ENCODE peak calls at places on chromosome 11, in ten cellular contexts. W, L, M, I, Y, R, P, G, C and U are unnamed samples.
A peak's percentile ranks its signal among the peaks of the same experiment; 100 is the strongest.

GRCh38 chr11:47143322-47143721 is 33.4 kb downstream of the ARFGAP2 start:
- DNase-seq in W (no peak), L (peak; percentile 97), M (peak; percentile 50), I (no peak), Y (no peak), R (no peak), P (no peak), G (peak; percentile 69), C (peak; percentile 43), U (peak; percentile 81)

GRCh38 chr11:13668957-13669521 is 571 bp downstream of the FAR1 start:
- DNase-seq in W (peak; percentile 65), L (peak; percentile 7), M (peak; percentile 37), I (peak; percentile 45), Y (no peak), R (peak; percentile 41), P (peak; percentile 63), G (peak; percentile 44), C (peak; percentile 14), U (peak; percentile 74)

GRCh38 chr11:120554771-120555432 is 43.4 kb downstream of the GRIK4 start:
- DNase-seq in W (no peak), L (peak; percentile 73), M (no peak), I (no peak), Y (no peak), R (no peak), P (no peak), G (no peak), C (no peak), U (no peak)

GRCh38 chr11:74050465-74050864 is 41.6 kb upstream of the UCP3 start:
- DNase-seq in W (no peak), L (peak; percentile 66), M (no peak), I (no peak), Y (no peak), R (no peak), P (no peak), G (no peak), C (no peak), U (no peak)

GRCh38 chr11:116454020-116454645 is 318.7 kb downstream of the BUD13 start:
- DNase-seq in W (peak; percentile 60), L (peak; percentile 27), M (peak; percentile 40), I (peak; percentile 22), Y (peak; percentile 52), R (peak; percentile 49), P (no peak), G (peak; percentile 44), C (peak; percentile 36), U (peak; percentile 75)

GRCh38 chr11:112837162-112837826 is 123.9 kb upstream of the NCAM1 start:
- DNase-seq in W (no peak), L (no peak), M (no peak), I (peak; percentile 7), Y (no peak), R (peak; percentile 59), P (peak; percentile 58), G (peak; percentile 56), C (no peak), U (no peak)

GRCh38 chr11:100753562-100753961 is 66.5 kb downstream of the ARHGAP42 start:
- DNase-seq in W (no peak), L (no peak), M (no peak), I (no peak), Y (no peak), R (no peak), P (no peak), G (no peak), C (no peak), U (no peak)

GRCh38 chr11:92897487-92897886 is 72.0 kb upstream of the MTNR1B start:
- DNase-seq in W (no peak), L (no peak), M (no peak), I (no peak), Y (no peak), R (no peak), P (no peak), G (no peak), C (no peak), U (no peak)

GRCh38 chr11:76782526-76783293 is 446 bp upstream of the TSKU start:
- DNase-seq in W (peak; percentile 92), L (peak; percentile 98), M (peak; percentile 83), I (peak; percentile 95), Y (peak; percentile 93), R (peak; percentile 82), P (peak; percentile 96), G (peak; percentile 93), C (peak; percentile 88), U (peak; percentile 95)

GRCh38 chr11:123203934-123204333 is 8.9 kb upstream of the CLMP start:
- DNase-seq in W (no peak), L (peak; percentile 54), M (no peak), I (no peak), Y (no peak), R (no peak), P (no peak), G (no peak), C (no peak), U (no peak)

GRCh38 chr11:101126551-101127347 is 2.9 kb downstream of the PGR start:
- DNase-seq in W (no peak), L (no peak), M (no peak), I (no peak), Y (peak; percentile 44), R (no peak), P (no peak), G (peak; percentile 74), C (peak; percentile 43), U (no peak)

GRCh38 chr11:87767615-87768014 is 407.6 kb downstream of the RAB38 start:
- DNase-seq in W (no peak), L (no peak), M (no peak), I (no peak), Y (no peak), R (no peak), P (no peak), G (no peak), C (no peak), U (no peak)

GRCh38 chr11:134119094-134119493 is 50.2 kb downstream of the JAM3 start:
- DNase-seq in W (no peak), L (peak; percentile 86), M (no peak), I (no peak), Y (no peak), R (no peak), P (no peak), G (no peak), C (no peak), U (no peak)

DNA sequence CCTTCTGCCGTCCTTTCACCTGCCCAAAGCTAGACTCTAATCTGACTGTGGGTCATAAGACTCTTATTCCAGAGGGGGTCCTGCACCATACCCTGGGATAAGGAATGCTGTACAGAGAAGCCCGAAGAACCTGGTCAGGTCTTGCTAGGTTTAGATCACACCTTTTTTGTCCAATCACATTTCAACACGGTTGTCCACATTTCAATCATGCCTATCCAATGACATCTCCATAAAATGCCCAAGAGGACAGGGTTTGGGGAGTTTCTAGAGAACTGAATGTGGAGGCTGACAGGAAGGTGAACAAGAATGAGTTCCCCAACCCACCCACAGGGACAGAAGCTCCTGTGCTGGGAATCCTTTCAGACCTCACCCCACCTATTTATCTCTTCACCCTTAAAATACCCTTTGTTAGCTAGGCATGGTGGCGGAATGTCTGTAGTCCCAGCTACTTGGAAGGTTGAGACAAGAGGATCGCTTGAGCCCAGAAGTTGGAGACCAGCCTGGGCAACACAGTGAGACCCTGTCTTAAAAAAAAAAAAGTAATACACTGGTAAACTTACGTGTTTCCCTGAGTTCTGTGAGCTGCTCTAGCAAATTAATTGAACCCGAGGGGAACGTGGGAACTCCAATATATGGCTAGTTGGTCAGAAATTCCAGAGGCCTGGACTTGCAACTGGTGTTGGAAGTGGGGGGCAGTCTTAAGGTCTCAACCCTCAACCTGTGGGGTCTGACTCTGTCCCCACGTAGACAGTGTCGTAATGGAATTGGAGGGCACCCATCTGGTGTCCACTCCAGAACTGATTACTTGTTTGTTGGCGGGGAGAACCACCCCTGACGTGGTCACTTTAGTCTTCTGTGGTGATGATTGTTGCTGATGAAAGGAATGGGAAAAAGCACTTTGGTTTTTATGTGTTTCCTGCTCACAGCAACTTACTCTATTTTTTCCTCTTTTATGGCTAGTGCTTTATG is 17.8 kb downstream of the TCIRG1 start:
- DNase-seq in W (no peak), L (no peak), M (no peak), I (no peak), Y (no peak), R (no peak), P (no peak), G (no peak), C (no peak), U (no peak)
- H3K4me1 ChIP-seq in W (no peaks in the 10 kb centered on the region), L (no peaks in the 10 kb centered on the region), M (no peaks in the 10 kb centered on the region), I (no peaks in the 10 kb centered on the region), Y (no peaks in the 10 kb centered on the region), R (no peaks in the 10 kb centered on the region), P (peaks cover 1% of the 10 kb centered on the region), G (no peaks in the 10 kb centered on the region), C (no peaks in the 10 kb centered on the region), U (no peaks in the 10 kb centered on the region)

DNA sequence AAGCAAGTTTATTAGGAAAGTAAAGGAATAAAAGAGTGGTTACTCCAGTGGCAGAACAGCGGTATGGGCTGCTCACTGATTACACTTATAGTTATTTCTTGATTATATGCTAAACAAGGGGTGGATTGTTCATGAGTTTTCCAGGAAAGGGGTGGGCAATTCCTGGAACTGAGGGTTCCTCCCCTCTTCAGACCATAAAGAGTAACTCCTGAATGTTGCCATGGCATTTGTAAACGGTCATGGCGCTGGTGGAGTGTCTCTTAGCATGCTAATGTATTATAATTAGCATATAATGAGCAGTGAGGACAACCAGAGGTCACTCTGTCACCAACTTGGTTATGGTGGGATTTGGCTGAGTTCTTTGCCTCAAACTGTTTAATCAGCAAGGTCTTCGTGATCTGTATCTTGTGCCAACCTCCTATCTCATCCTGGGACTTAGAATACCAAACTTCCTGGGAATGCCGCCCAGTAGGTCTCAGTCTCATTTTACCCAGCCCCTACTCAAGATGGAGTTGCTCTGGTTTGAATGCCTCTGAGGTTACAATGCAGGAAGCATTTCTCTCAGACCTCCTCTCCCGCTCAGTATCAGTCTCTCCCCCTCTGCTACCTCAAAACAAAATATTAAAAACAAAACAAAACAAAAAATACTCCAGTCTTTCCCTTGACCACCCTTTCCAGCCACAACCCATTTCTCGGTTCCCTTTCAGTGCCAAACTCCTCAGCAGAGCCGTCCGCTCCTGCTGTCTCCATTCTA is 106.5 kb upstream of the SLC22A12 start:
- DNase-seq in W (no peak), L (no peak), M (no peak), I (no peak), Y (no peak), R (no peak), P (no peak), G (no peak), C (no peak), U (no peak)
- TF ChIP-seq POLR2A in W (no peak), L (no peak), M (no peak), I (no peak), Y (no peak), R (no peak), P (no peak), G (no peak), C (no peak), U (no peak)

DNA sequence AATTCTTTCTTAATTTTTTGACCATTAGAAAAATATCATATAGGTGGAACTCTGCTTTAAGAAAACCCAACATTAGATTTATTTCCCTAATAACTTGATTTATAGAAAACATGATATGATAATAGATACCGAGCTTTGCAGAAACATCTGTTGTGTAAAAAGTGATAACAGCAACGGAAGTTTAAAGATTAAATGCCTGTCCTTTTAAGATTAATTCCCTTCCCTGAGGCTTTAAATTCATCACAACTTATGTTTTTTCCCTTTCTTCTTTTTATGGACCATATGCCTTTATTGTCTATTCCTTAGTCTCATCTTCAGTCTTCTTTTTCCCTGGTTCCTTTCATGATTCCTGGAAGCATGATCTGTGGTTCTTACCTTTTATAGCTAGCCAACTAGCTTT is 1.9 kb downstream of the USP47 start:
- DNase-seq in W (no peak), L (no peak), M (no peak), I (no peak), Y (no peak), R (no peak), P (no peak), G (no peak), C (no peak), U (no peak)
- H3K4me1 ChIP-seq in W (peaks cover 15% of the 10 kb centered on the region), L (peaks cover 4% of the 10 kb centered on the region), M (peaks cover 17% of the 10 kb centered on the region), I (peaks cover 38% of the 10 kb centered on the region), Y (no peaks in the 10 kb centered on the region), R (peaks cover 31% of the 10 kb centered on the region), P (no peaks in the 10 kb centered on the region), G (peaks cover 36% of the 10 kb centered on the region), C (peaks cover 28% of the 10 kb centered on the region), U (peaks cover 61% of the 10 kb centered on the region)

GRCh38 chr11:78039919-78040671 is 17.0 kb upstream of the KCTD14 start:
- DNase-seq in W (peak; percentile 79), L (peak; percentile 85), M (peak; percentile 8), I (peak; percentile 63), Y (peak; percentile 73), R (peak; percentile 72), P (peak; percentile 74), G (peak; percentile 69), C (peak; percentile 47), U (peak; percentile 81)
- TF ChIP-seq POLR2A in W (no peak), L (no peak), M (no peak), I (no peak), Y (no peak), R (no peak), P (peak; percentile 46), G (no peak), C (no peak), U (no peak)